ENCODE peak calls at places on chromosome 7, in six cellular contexts. V, B, I, H, G and A are unnamed samples.

GRCh38 chr7:98922392-98923107 is 44.2 kb downstream of the TRRAP start:
- DNase-seq in B (no peak), H (peak; percentile 64), G (peak; percentile 36), I (no peak), V (peak; percentile 83), A (no peak)

GRCh38 chr7:17506090-17506489 is 207.6 kb downstream of the AHR start:
- DNase-seq in B (no peak), I (no peak), H (peak; percentile 31), G (no peak), V (peak; percentile 85), A (no peak)

GRCh38 chr7:55774327-55775050 is 88.1 kb downstream of the SEPTIN14 start:
- DNase-seq in V (no peak), B (no peak), H (peak; percentile 65), G (no peak), I (no peak), A (no peak)

GRCh38 chr7:55533050-55533728 is 39.1 kb downstream of the VOPP1 start:
- DNase-seq in G (no peak), H (no peak), I (no peak), V (no peak), B (peak; percentile 82), A (peak; percentile 52)

GRCh38 chr7:157271991-157272324 is 64.8 kb upstream of the DNAJB6 start:
- DNase-seq in G (peak; percentile 65), H (peak; percentile 91), B (no peak), V (peak; percentile 86), I (no peak), A (no peak)

GRCh38 chr7:99563650-99564049 is 5.2 kb downstream of the ZNF655 start:
- DNase-seq in G (no peak), I (no peak), B (no peak), H (no peak), V (no peak), A (no peak)

GRCh38 chr7:92446869-92447238 is 428 bp upstream of the GATAD1 start:
- DNase-seq in I (no peak), H (no peak), B (no peak), G (peak; percentile 45), V (no peak), A (no peak)

GRCh38 chr7:56287429-56288138 is 171.4 kb upstream of the NUPR2 start:
- DNase-seq in I (no peak), H (no peak), B (no peak), V (no peak), G (no peak), A (no peak)

GRCh38 chr7:110877086-110877485 is 213.8 kb upstream of the LRRN3 start:
- DNase-seq in H (no peak), B (no peak), V (no peak), G (no peak), I (no peak), A (no peak)

GRCh38 chr7:101940830-101941229 is 123.4 kb downstream of the CUX1 start:
- DNase-seq in I (peak; percentile 34), H (peak; percentile 70), G (no peak), B (no peak), V (no peak), A (no peak)

GRCh38 chr7:128453836-128454804 is 1.6 kb upstream of the HILPDA start:
- DNase-seq in V (no peak), B (peak; percentile 26), H (no peak), I (no peak), G (peak; percentile 93), A (no peak)

GRCh38 chr7:14835399-14835798 is 67.2 kb downstream of the DGKB start:
- DNase-seq in H (no peak), G (no peak), I (no peak), B (no peak), V (no peak), A (no peak)

DNA sequence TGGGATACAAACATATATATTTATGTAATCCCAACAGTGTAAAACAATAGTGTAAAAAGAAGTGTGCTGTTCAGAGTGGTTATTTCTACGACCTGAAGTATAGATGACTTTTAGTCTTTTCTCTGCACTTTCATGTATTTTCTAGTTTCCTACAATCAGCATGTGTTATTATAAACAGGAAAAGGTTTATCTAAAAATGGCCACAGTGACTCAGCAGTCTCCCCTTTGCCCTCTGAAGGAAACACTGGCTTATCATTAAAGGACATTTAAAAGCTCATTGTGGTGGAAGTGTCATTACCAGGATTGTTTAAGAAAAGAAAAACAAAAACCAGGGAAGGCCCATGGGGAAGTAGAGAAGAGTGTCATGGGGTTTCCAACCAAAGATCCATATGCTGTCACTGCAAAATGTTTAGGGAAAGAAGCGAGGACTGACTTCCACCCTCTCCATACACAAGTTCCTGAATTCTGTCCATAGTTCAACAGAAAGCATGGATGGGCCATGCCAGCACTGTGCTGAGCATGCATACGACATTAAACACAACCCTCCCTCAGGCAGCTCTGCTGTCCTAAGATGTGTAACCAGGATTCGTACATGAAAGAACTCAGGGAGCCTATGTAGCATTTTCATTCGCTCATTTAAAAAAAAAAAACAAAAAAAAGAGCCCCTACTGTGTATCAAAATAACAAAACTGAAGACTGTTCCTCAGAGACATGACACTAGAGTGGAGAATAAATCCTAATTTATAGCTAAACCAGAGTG is 10.2 kb downstream of the CYREN start:
- DNase-seq in B (no peak), V (no peak), G (no peak), H (no peak), I (no peak), A (no peak)
- TF ChIP-seq POLR2A in B (no peak), V (no peak), G (no peak), H (no peak), I (no peak), A (no peak)

GRCh38 chr7:116872026-116872425 is 9.6 kb downstream of the CAPZA2 start:
- DNase-seq in I (no peak), G (no peak), V (no peak), H (no peak), B (no peak), A (no peak)

GRCh38 chr7:116873619-116874018 is 11.2 kb downstream of the CAPZA2 start:
- DNase-seq in B (no peak), G (no peak), V (no peak), I (no peak), H (no peak), A (no peak)

GRCh38 chr7:116871061-116871700 is 8.8 kb downstream of the CAPZA2 start:
- DNase-seq in I (no peak), V (no peak), H (no peak), B (no peak), G (no peak), A (no peak)

GRCh38 chr7:116877443-116878217 is 15.2 kb downstream of the CAPZA2 start:
- DNase-seq in G (no peak), H (no peak), B (no peak), V (no peak), I (no peak), A (no peak)

GRCh38 chr7:116876664-116877442 is 14.5 kb downstream of the CAPZA2 start:
- DNase-seq in B (no peak), G (peak; percentile 49), I (no peak), V (no peak), H (no peak), A (no peak)
- TF ChIP-seq POLR2A in B (no peak), G (no peak), I (no peak), V (no peak), H (no peak), A (no peak)

GRCh38 chr7:43582503-43583423 is at the start of gene STK17A:
- DNase-seq in I (peak; percentile 87), V (peak; percentile 88), G (peak; percentile 91), H (peak; percentile 91), B (peak; percentile 91), A (peak; percentile 72)
- TF ChIP-seq POLR2A in I (peak; percentile 85), V (peak; percentile 95), G (peak; percentile 53), H (peak; percentile 86), B (peak; percentile 85), A (peak; percentile 94)

GRCh38 chr7:138459300-138460175 is 521 bp upstream of the TRIM24 start:
- DNase-seq in I (peak; percentile 96), G (peak; percentile 97), V (peak; percentile 96), B (peak; percentile 95), H (peak; percentile 97), A (no peak)

GRCh38 chr7:138458576-138459234 is 1.4 kb upstream of the TRIM24 start:
- DNase-seq in H (no peak), B (no peak), V (no peak), I (peak; percentile 90), G (no peak), A (no peak)

GRCh38 chr7:138460176-138460648 is at the start of gene TRIM24:
- DNase-seq in B (no peak), V (no peak), G (no peak), H (no peak), I (no peak), A (peak; percentile 87)

GRCh38 chr7:138465046-138465445 is 5.0 kb downstream of the TRIM24 start:
- DNase-seq in I (no peak), H (no peak), V (no peak), G (no peak), B (no peak), A (no peak)

GRCh38 chr7:138460649-138461607 is 869 bp downstream of the TRIM24 start:
- DNase-seq in G (peak; percentile 59), B (peak; percentile 63), I (no peak), H (peak; percentile 39), V (no peak), A (peak; percentile 60)
- TF ChIP-seq POLR2A in G (no peak), B (peak; percentile 14), I (no peak), H (no peak), V (no peak), A (no peak)

DNA sequence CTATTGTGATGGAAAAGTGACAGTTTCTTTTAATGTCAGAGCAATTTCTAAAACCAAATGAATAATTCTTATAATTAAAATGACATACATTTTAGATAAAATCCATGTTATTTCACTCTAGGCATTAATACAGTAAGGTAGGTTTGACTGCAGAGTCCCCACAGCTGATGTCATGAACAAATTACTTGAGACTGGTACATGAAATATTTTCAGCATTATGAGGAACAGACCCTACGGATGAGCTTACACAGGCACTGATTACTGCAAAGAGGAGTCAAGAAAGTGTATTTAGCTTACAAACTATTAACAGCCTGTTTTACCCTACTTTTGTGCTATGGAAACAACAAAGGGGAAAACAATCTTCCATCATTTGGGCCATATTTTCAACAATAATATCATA is 8.9 kb downstream of the COL1A2 start:
- DNase-seq in B (no peak), V (no peak), I (no peak), G (no peak), H (no peak), A (no peak)
- TF ChIP-seq POLR2A in B (no peak), V (no peak), I (no peak), G (no peak), H (no peak), A (no peak)

GRCh38 chr7:139704308-139704879 is 73.4 kb downstream of the HIPK2 start:
- DNase-seq in I (no peak), G (no peak), B (no peak), H (no peak), V (no peak), A (no peak)
- TF ChIP-seq POLR2A in I (no peak), G (no peak), B (no peak), H (no peak), V (no peak), A (no peak)